ENCODE peak calls at places on chromosomes 7 and 10, in five cellular contexts. One of them, this sample, is unnamed.

GRCh38 chr10:130742936-130743675 is 568.4 kb downstream of the TCERG1L start:
- DNase-seq in iPS-NIHi11: peak; percentile 38
- DNase-seq in pancreas: no peak
- DNase-seq in nucleus accumbens: no peak
- DNase-seq in mucosa of gallbladder: no peak
- DNase-seq in this sample: no peak

GRCh38 chr7:20352573-20353304 is 22.0 kb downstream of the ITGB8 start:
- DNase-seq in iPS-NIHi11: peak; percentile 43
- DNase-seq in pancreas: no peak
- DNase-seq in nucleus accumbens: no peak
- DNase-seq in mucosa of gallbladder: peak; percentile 35
- DNase-seq in this sample: peak; percentile 70

GRCh38 chr10:6049031-6049400 is 13.2 kb downstream of the IL2RA start:
- DNase-seq in iPS-NIHi11: no peak
- DNase-seq in mucosa of gallbladder: no peak
- DNase-seq in nucleus accumbens: no peak
- DNase-seq in pancreas: no peak
- DNase-seq in this sample: no peak

GRCh38 chr7:26337232-26337865 is 45.7 kb downstream of the SNX10 start:
- DNase-seq in mucosa of gallbladder: no peak
- DNase-seq in iPS-NIHi11: no peak
- DNase-seq in pancreas: no peak
- DNase-seq in nucleus accumbens: no peak
- DNase-seq in this sample: no peak

GRCh38 chr10:48945441-48946143 is 6.0 kb upstream of the LRRC18 start:
- DNase-seq in iPS-NIHi11: no peak
- DNase-seq in nucleus accumbens: no peak
- DNase-seq in mucosa of gallbladder: no peak
- DNase-seq in pancreas: no peak
- DNase-seq in this sample: no peak

GRCh38 chr7:92794846-92795245 is 41.5 kb downstream of the CDK6 start:
- DNase-seq in iPS-NIHi11: no peak
- DNase-seq in nucleus accumbens: no peak
- DNase-seq in pancreas: no peak
- DNase-seq in mucosa of gallbladder: no peak
- DNase-seq in this sample: no peak

GRCh38 chr10:132510174-132510611 is 27.4 kb upstream of the INPP5A start:
- DNase-seq in mucosa of gallbladder: no peak
- DNase-seq in pancreas: no peak
- DNase-seq in iPS-NIHi11: no peak
- DNase-seq in nucleus accumbens: no peak
- DNase-seq in this sample: no peak

GRCh38 chr7:149823631-149824199 is 14.5 kb upstream of the ZNF862 start:
- DNase-seq in nucleus accumbens: no peak
- DNase-seq in iPS-NIHi11: peak; percentile 20
- DNase-seq in pancreas: no peak
- DNase-seq in mucosa of gallbladder: no peak
- DNase-seq in this sample: no peak

GRCh38 chr7:506391-506831 is 13.2 kb downstream of the PDGFA start:
- DNase-seq in iPS-NIHi11: no peak
- DNase-seq in nucleus accumbens: no peak
- DNase-seq in pancreas: peak; percentile 17
- DNase-seq in mucosa of gallbladder: no peak
- DNase-seq in this sample: no peak

GRCh38 chr7:116554436-116554835 is 29.6 kb downstream of the CAV1 start:
- DNase-seq in iPS-NIHi11: no peak
- DNase-seq in mucosa of gallbladder: no peak
- DNase-seq in nucleus accumbens: no peak
- DNase-seq in pancreas: no peak
- DNase-seq in this sample: no peak

GRCh38 chr10:95425592-95426465 is 135.0 kb upstream of the PDLIM1 start:
- DNase-seq in iPS-NIHi11: no peak
- DNase-seq in mucosa of gallbladder: no peak
- DNase-seq in pancreas: no peak
- DNase-seq in nucleus accumbens: no peak
- DNase-seq in this sample: no peak

GRCh38 chr7:47747160-47747559 is 165.2 kb upstream of the TNS3 start:
- DNase-seq in pancreas: no peak
- DNase-seq in iPS-NIHi11: no peak
- DNase-seq in nucleus accumbens: no peak
- DNase-seq in mucosa of gallbladder: no peak
- DNase-seq in this sample: no peak

GRCh38 chr10:59276928-59277327 is 85.4 kb downstream of the FAM13C start:
- DNase-seq in nucleus accumbens: no peak
- DNase-seq in iPS-NIHi11: no peak
- DNase-seq in mucosa of gallbladder: no peak
- DNase-seq in pancreas: no peak
- DNase-seq in this sample: no peak

GRCh38 chr10:68073631-68074403 is 1.3 kb downstream of the HERC4 start:
- DNase-seq in iPS-NIHi11: no peak
- DNase-seq in pancreas: no peak
- DNase-seq in nucleus accumbens: no peak
- DNase-seq in mucosa of gallbladder: no peak
- DNase-seq in this sample: peak; percentile 3

GRCh38 chr7:101173752-101174244 is 6.3 kb downstream of the NAT16 start:
- DNase-seq in mucosa of gallbladder: no peak
- DNase-seq in iPS-NIHi11: peak; percentile 80
- DNase-seq in pancreas: no peak
- DNase-seq in nucleus accumbens: no peak
- DNase-seq in this sample: peak; percentile 78

GRCh38 chr7:29884399-29885272 is 78.3 kb downstream of the WIPF3 start:
- DNase-seq in pancreas: peak; percentile 30
- DNase-seq in iPS-NIHi11: peak; percentile 79
- DNase-seq in nucleus accumbens: no peak
- DNase-seq in mucosa of gallbladder: no peak
- DNase-seq in this sample: no peak

GRCh38 chr7:52917982-52918578 is 117.4 kb upstream of the POM121L12 start:
- DNase-seq in nucleus accumbens: no peak
- DNase-seq in mucosa of gallbladder: no peak
- DNase-seq in pancreas: no peak
- DNase-seq in iPS-NIHi11: peak; percentile 61
- DNase-seq in this sample: no peak

GRCh38 chr7:123367508-123368122 is 166.8 kb downstream of the IQUB start:
- DNase-seq in nucleus accumbens: no peak
- DNase-seq in pancreas: peak; percentile 7
- DNase-seq in iPS-NIHi11: peak; percentile 67
- DNase-seq in mucosa of gallbladder: peak; percentile 12
- DNase-seq in this sample: peak; percentile 42

GRCh38 chr10:106189254-106189653 is 975.3 kb downstream of the SORCS1 start:
- DNase-seq in nucleus accumbens: no peak
- DNase-seq in iPS-NIHi11: peak; percentile 66
- DNase-seq in pancreas: peak; percentile 2
- DNase-seq in mucosa of gallbladder: no peak
- DNase-seq in this sample: peak; percentile 16

GRCh38 chr7:97012293-97013005 is 7.1 kb downstream of the DLX6 start:
- DNase-seq in nucleus accumbens: no peak
- DNase-seq in pancreas: no peak
- DNase-seq in mucosa of gallbladder: no peak
- DNase-seq in iPS-NIHi11: no peak
- DNase-seq in this sample: no peak

GRCh38 chr10:352476-353235 is 217.4 kb downstream of the ZMYND11 start:
- DNase-seq in iPS-NIHi11: no peak
- DNase-seq in mucosa of gallbladder: no peak
- DNase-seq in nucleus accumbens: no peak
- DNase-seq in pancreas: no peak
- DNase-seq in this sample: no peak

GRCh38 chr7:100629117-100629711 is 12.1 kb downstream of the TFR2 start:
- DNase-seq in nucleus accumbens: no peak
- DNase-seq in mucosa of gallbladder: no peak
- DNase-seq in iPS-NIHi11: peak; percentile 82
- DNase-seq in pancreas: no peak
- DNase-seq in this sample: no peak